ENCODE peak calls at places on chromosome 1, in seven cellular contexts. S is left ventricle myocardium inferior, G is dorsolateral prefrontal cortex, U is BJ, T is lung, C is neural progenitor cell, F is GM12864. W is an unnamed sample.

GRCh38 chr1:54404939-54405880 is 984 bp downstream of the SSBP3 start:
- DNase-seq in T (no peak), U (no peak), F (no peak), G (no peak), C (peak), S (peak), W (no peak)

GRCh38 chr1:222950892-222951291 is 136.1 kb downstream of the DISP1 start:
- DNase-seq in F (no peak), T (no peak), S (no peak), U (no peak), G (no peak), C (no peak), W (no peak)

GRCh38 chr1:48789903-48790302 is 13.2 kb upstream of the BEND5 start:
- DNase-seq in G (no peak), F (no peak), U (no peak), T (no peak), S (no peak), C (no peak), W (no peak)

GRCh38 chr1:153540394-153541361 is at the start of gene S100A5:
- DNase-seq in U (no peak), C (peak), S (no peak), F (no peak), T (no peak), G (no peak), W (no peak)

GRCh38 chr1:17922833-17923232 is 167.7 kb downstream of the ACTL8 start:
- DNase-seq in G (no peak), T (no peak), S (no peak), C (peak), U (no peak), F (no peak), W (peak)

GRCh38 chr1:214842856-214843255 is 239.7 kb upstream of the KCNK2 start:
- DNase-seq in T (no peak), C (no peak), G (no peak), S (no peak), U (no peak), F (no peak), W (no peak)

GRCh38 chr1:19468397-19468956 is 16.9 kb downstream of the CAPZB start:
- DNase-seq in S (no peak), F (no peak), G (no peak), C (no peak), U (no peak), T (no peak), W (no peak)

GRCh38 chr1:161736332-161736969 is 13.1 kb upstream of the DUSP12 start:
- DNase-seq in G (no peak), S (no peak), T (no peak), U (no peak), F (no peak), C (no peak), W (peak)

GRCh38 chr1:184191181-184191601 is 139.7 kb downstream of the TSEN15 start:
- DNase-seq in G (peak), U (peak), S (peak), T (peak), F (no peak), C (peak), W (peak)

GRCh38 chr1:111205724-111206070 is 5.3 kb upstream of the DENND2D start:
- DNase-seq in C (no peak), U (no peak), F (no peak), G (no peak), T (no peak), S (no peak), W (peak)

GRCh38 chr1:30407862-30408580 is 315.4 kb downstream of the MATN1 start:
- DNase-seq in F (no peak), S (no peak), T (peak), U (peak), G (no peak), C (no peak), W (no peak)

GRCh38 chr1:150829751-150830150 is 21.7 kb upstream of the CTSK start:
- DNase-seq in G (no peak), C (peak), T (no peak), S (no peak), U (no peak), F (no peak), W (no peak)
- TF ChIP-seq CTCF in G (no peak), C (peak), T (no peak), S (peak), U (peak), F (peak), W (peak)

GRCh38 chr1:1164361-1164700 is 9.3 kb upstream of the TTLL10 start:
- DNase-seq in C (no peak), G (no peak), U (no peak), T (no peak), S (no peak), F (no peak), W (no peak)
- H3K4me3 ChIP-seq in C (no peak), G (no peak), U (no peak), T (no peak), S (no peak), F (no peak), W (no peak)

DNA sequence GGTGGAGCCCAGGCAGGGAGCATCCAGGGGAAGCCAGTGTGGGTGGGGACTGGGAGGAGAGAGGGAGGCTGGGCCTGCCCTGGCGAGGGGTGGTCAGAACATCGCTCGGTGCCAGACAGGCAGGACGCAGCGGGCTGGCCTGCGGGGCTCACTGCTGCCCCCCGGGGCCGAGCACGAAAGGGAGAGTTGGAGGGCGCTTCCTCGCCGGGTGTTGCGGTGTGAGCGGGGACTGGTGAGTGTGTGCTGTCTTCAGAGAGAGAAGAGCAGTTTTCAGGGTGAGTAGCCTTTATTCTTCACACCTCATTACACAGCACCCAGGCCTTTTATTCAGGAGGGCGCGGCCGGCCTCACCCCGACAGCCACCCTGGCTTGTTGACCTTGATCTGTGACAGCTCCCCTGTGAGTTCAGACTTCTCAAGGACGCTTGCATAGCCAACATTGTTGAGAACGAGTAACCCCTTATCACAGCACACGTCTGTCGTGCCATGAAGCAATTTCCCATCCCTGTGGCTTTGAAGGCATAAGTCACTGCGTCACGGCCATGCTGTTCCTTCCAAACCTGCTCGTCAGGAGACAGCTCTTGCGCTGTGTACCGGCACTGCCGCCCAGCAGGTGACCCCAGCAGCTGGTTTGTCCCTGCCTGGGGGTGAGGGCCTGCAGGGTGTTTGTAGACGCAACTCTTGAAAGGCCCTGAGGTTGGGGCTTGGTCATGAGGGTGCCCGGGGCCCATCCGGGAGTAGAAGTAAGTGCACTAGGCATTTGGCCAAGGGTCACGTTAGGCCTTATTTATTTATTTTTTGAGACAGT is 54.6 kb downstream of the PRKCZ start:
- DNase-seq in G (no peak), F (no peak), T (peak), S (no peak), U (no peak), C (peak), W (no peak)
- TF ChIP-seq CTCF in G (no peak), F (no peak), T (no peak), S (no peak), U (peak), C (peak), W (no peak)

DNA sequence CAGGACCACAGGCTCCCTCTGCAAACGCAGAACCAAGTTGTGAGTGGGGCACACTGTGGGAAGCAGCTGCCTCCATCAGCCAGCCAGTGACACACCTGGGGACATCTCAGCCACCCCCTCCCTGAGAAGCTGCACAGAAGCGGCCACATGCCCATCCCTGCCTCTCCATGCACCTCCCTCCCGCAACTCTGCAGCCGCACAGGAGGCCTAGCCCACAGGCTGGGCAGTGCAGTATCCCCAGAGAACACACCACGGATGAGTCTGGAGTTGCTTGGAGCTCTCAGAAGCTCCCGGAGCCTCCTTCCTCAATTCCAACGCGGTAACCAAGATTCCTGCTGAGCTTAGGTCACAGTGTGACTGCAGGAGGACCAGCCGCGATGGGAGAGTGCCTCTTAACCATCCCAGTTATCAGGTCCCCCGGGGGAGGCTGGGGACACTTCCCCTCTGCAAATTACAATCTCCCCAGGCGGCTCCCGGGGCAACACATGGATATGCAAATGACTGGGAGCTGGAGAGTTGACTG is 1.2 kb upstream of the WNT3A start:
- DNase-seq in S (no peak), U (no peak), G (peak), T (peak), C (no peak), F (no peak), W (no peak)
- H3K4me3 ChIP-seq in S (no peak), U (no peak), G (no peak), T (no peak), C (no peak), F (no peak), W (no peak)

DNA sequence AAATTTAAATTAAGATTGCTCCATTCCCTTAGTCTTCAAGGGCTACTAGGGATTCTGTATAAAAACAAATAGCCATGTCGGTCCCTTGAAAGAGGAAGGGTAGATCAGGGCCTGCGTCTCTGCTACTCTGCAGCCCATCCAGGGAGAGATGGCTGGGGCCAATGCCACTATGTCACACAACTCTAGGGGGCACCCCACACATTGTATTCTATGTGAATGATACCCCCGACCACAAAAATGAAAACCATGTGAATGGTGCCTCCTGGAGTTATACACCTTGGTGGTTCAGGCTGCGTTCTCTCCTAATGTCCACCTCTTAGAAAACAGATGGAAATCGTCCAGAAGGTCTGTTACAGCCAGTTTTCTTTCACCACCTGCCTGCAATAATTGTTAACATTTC is 18.0 kb downstream of the PIK3C2B start:
- DNase-seq in G (no peak), T (no peak), F (no peak), C (no peak), U (no peak), S (no peak), W (no peak)
- TF ChIP-seq CTCF in G (no peak), T (no peak), F (no peak), C (peak), U (no peak), S (no peak), W (no peak)

GRCh38 chr1:50681931-50682330 is 258.7 kb upstream of the DMRTA2 start:
- DNase-seq in C (no peak), U (no peak), F (no peak), S (no peak), G (no peak), T (no peak), W (no peak)
- H3K4me3 ChIP-seq in C (no peak), U (no peak), F (no peak), S (no peak), G (no peak), T (no peak), W (no peak)

DNA sequence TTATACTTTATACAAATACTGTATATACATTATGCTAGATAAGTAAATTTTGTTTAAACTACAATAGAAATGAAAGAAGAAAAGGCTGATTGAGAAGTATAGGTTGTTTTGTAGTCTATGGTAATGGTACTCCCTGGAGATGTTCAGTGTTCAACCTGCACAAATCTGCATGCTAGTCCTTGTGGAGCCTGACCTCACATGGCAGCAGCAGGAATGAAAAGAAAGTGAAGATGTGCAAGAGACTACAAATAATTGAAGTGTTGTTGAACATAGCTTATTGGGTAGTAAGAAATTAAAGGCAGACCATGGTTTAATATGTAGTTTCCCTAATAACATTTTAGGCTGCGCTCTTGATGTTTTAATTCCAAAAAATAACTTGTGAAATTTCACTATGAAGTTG is 201.2 kb downstream of the TGFB2 start:
- DNase-seq in G (no peak), U (no peak), F (no peak), C (no peak), S (no peak), T (no peak), W (no peak)
- TF ChIP-seq CTCF in G (no peak), U (peak), F (no peak), C (no peak), S (no peak), T (no peak), W (peak)

GRCh38 chr1:1326075-1326605 is 1.5 kb downstream of the CPTP start:
- DNase-seq in T (no peak), U (no peak), S (no peak), G (no peak), F (no peak), C (no peak), W (no peak)
- H3K4me3 ChIP-seq in T (no peak), U (no peak), S (peak), G (peak), F (peak), C (no peak), W (no peak)

GRCh38 chr1:110148961-110149360 is 1.3 kb upstream of the SLC6A17 start:
- DNase-seq in G (no peak), U (no peak), F (no peak), C (peak), T (no peak), S (no peak), W (no peak)
- TF ChIP-seq CTCF in G (peak), U (peak), F (peak), C (peak), T (no peak), S (peak), W (peak)

GRCh38 chr1:4653796-4654715 is at the start of gene AJAP1:
- DNase-seq in S (no peak), C (peak), T (no peak), U (no peak), F (no peak), G (no peak), W (no peak)
- H3K4me3 ChIP-seq in S (peak), C (peak), T (no peak), U (peak), F (no peak), G (peak), W (no peak)

W was measured in fibroblast of villous mesenchyme.